ENCODE peak calls at places on chromosomes 5 and 9, in ten cellular contexts. One of them, this sample, is unnamed.

GRCh38 chr9:86550411-86550810 is 196.2 kb upstream of the TUT7 start:
- DNase-seq in nephron progenitor cell: no peak
- DNase-seq in A549: no peak
- DNase-seq in HEK293T: no peak
- DNase-seq in tibial nerve: no peak
- DNase-seq in activated CD4-positive, alpha-beta T cell treated with anti-CD3 and anti-CD28 coated beads for 48 hours: no peak
- DNase-seq in HTR-8/SVneo: no peak
- DNase-seq in IMR-90: no peak
- DNase-seq in AG10803: peak; percentile 95
- DNase-seq in retina: no peak
- DNase-seq in this sample: no peak

GRCh38 chr9:36937346-36937745 is 96.7 kb downstream of the PAX5 start:
- DNase-seq in HTR-8/SVneo: no peak
- DNase-seq in nephron progenitor cell: no peak
- DNase-seq in retina: no peak
- DNase-seq in tibial nerve: no peak
- DNase-seq in AG10803: no peak
- DNase-seq in IMR-90: no peak
- DNase-seq in A549: no peak
- DNase-seq in activated CD4-positive, alpha-beta T cell treated with anti-CD3 and anti-CD28 coated beads for 48 hours: no peak
- DNase-seq in HEK293T: no peak
- DNase-seq in this sample: no peak

GRCh38 chr9:104961238-104961637 is 33.3 kb upstream of the ABCA1 start:
- DNase-seq in A549: peak; percentile 52
- DNase-seq in AG10803: no peak
- DNase-seq in nephron progenitor cell: peak; percentile 12
- DNase-seq in retina: no peak
- DNase-seq in HTR-8/SVneo: peak; percentile 62
- DNase-seq in IMR-90: peak; percentile 83
- DNase-seq in HEK293T: peak; percentile 41
- DNase-seq in tibial nerve: no peak
- DNase-seq in activated CD4-positive, alpha-beta T cell treated with anti-CD3 and anti-CD28 coated beads for 48 hours: peak; percentile 79
- DNase-seq in this sample: peak; percentile 25

GRCh38 chr5:166428264-166428663 is 1863.2 kb upstream of the WWC1 start:
- DNase-seq in tibial nerve: no peak
- DNase-seq in HEK293T: no peak
- DNase-seq in nephron progenitor cell: no peak
- DNase-seq in A549: no peak
- DNase-seq in retina: no peak
- DNase-seq in HTR-8/SVneo: no peak
- DNase-seq in AG10803: no peak
- DNase-seq in activated CD4-positive, alpha-beta T cell treated with anti-CD3 and anti-CD28 coated beads for 48 hours: no peak
- DNase-seq in IMR-90: no peak
- DNase-seq in this sample: no peak

GRCh38 chr9:118674942-118675341 is 694.3 kb downstream of the BRINP1 start:
- DNase-seq in retina: no peak
- DNase-seq in tibial nerve: no peak
- DNase-seq in HTR-8/SVneo: no peak
- DNase-seq in AG10803: no peak
- DNase-seq in nephron progenitor cell: no peak
- DNase-seq in HEK293T: no peak
- DNase-seq in IMR-90: no peak
- DNase-seq in activated CD4-positive, alpha-beta T cell treated with anti-CD3 and anti-CD28 coated beads for 48 hours: no peak
- DNase-seq in A549: no peak
- DNase-seq in this sample: no peak

GRCh38 chr9:116365056-116365471 is 211.5 kb downstream of the PAPPA start:
- DNase-seq in tibial nerve: no peak
- DNase-seq in AG10803: peak; percentile 59
- DNase-seq in IMR-90: peak; percentile 78
- DNase-seq in nephron progenitor cell: no peak
- DNase-seq in HTR-8/SVneo: peak; percentile 59
- DNase-seq in retina: peak; percentile 40
- DNase-seq in HEK293T: peak; percentile 35
- DNase-seq in activated CD4-positive, alpha-beta T cell treated with anti-CD3 and anti-CD28 coated beads for 48 hours: no peak
- DNase-seq in A549: no peak
- DNase-seq in this sample: no peak

GRCh38 chr5:133205649-133206048 is 153.8 kb downstream of the HSPA4 start:
- DNase-seq in IMR-90: peak; percentile 39
- DNase-seq in AG10803: peak; percentile 18
- DNase-seq in retina: no peak
- DNase-seq in nephron progenitor cell: no peak
- DNase-seq in HEK293T: no peak
- DNase-seq in A549: no peak
- DNase-seq in activated CD4-positive, alpha-beta T cell treated with anti-CD3 and anti-CD28 coated beads for 48 hours: no peak
- DNase-seq in tibial nerve: no peak
- DNase-seq in HTR-8/SVneo: no peak
- DNase-seq in this sample: no peak

GRCh38 chr5:30749971-30750370 is 443.5 kb upstream of the CDH6 start:
- DNase-seq in AG10803: peak; percentile 3
- DNase-seq in HTR-8/SVneo: no peak
- DNase-seq in IMR-90: peak; percentile 33
- DNase-seq in activated CD4-positive, alpha-beta T cell treated with anti-CD3 and anti-CD28 coated beads for 48 hours: no peak
- DNase-seq in nephron progenitor cell: no peak
- DNase-seq in tibial nerve: no peak
- DNase-seq in A549: no peak
- DNase-seq in HEK293T: no peak
- DNase-seq in retina: no peak
- DNase-seq in this sample: no peak

GRCh38 chr5:128413356-128413755 is 124.7 kb downstream of the FBN2 start:
- DNase-seq in A549: no peak
- DNase-seq in IMR-90: peak; percentile 42
- DNase-seq in HTR-8/SVneo: no peak
- DNase-seq in retina: no peak
- DNase-seq in nephron progenitor cell: no peak
- DNase-seq in AG10803: no peak
- DNase-seq in HEK293T: no peak
- DNase-seq in tibial nerve: no peak
- DNase-seq in activated CD4-positive, alpha-beta T cell treated with anti-CD3 and anti-CD28 coated beads for 48 hours: no peak
- DNase-seq in this sample: no peak

GRCh38 chr5:78009937-78010527 is 233.9 kb upstream of the TBCA start:
- DNase-seq in HEK293T: no peak
- DNase-seq in nephron progenitor cell: no peak
- DNase-seq in AG10803: peak; percentile 91
- DNase-seq in HTR-8/SVneo: no peak
- DNase-seq in A549: no peak
- DNase-seq in IMR-90: peak; percentile 95
- DNase-seq in activated CD4-positive, alpha-beta T cell treated with anti-CD3 and anti-CD28 coated beads for 48 hours: no peak
- DNase-seq in tibial nerve: no peak
- DNase-seq in retina: no peak
- DNase-seq in this sample: no peak

GRCh38 chr5:96931605-96932004 is 4.3 kb upstream of the LNPEP start:
- DNase-seq in activated CD4-positive, alpha-beta T cell treated with anti-CD3 and anti-CD28 coated beads for 48 hours: no peak
- DNase-seq in HEK293T: no peak
- DNase-seq in retina: no peak
- DNase-seq in IMR-90: no peak
- DNase-seq in nephron progenitor cell: no peak
- DNase-seq in AG10803: no peak
- DNase-seq in A549: no peak
- DNase-seq in tibial nerve: no peak
- DNase-seq in HTR-8/SVneo: no peak
- DNase-seq in this sample: no peak

GRCh38 chr5:72107874-72108199 is 562 bp downstream of the MAP1B start:
- DNase-seq in IMR-90: no peak
- DNase-seq in retina: peak; percentile 86
- DNase-seq in HTR-8/SVneo: no peak
- DNase-seq in activated CD4-positive, alpha-beta T cell treated with anti-CD3 and anti-CD28 coated beads for 48 hours: peak; percentile 19
- DNase-seq in AG10803: no peak
- DNase-seq in A549: peak; percentile 55
- DNase-seq in HEK293T: peak; percentile 32
- DNase-seq in tibial nerve: no peak
- DNase-seq in nephron progenitor cell: peak; percentile 45
- DNase-seq in this sample: peak; percentile 42

GRCh38 chr9:114184071-114184470 is 28.7 kb downstream of the COL27A1 start:
- DNase-seq in AG10803: peak; percentile 24
- DNase-seq in activated CD4-positive, alpha-beta T cell treated with anti-CD3 and anti-CD28 coated beads for 48 hours: no peak
- DNase-seq in IMR-90: peak; percentile 71
- DNase-seq in A549: no peak
- DNase-seq in tibial nerve: no peak
- DNase-seq in HEK293T: no peak
- DNase-seq in retina: no peak
- DNase-seq in nephron progenitor cell: no peak
- DNase-seq in HTR-8/SVneo: no peak
- DNase-seq in this sample: no peak

GRCh38 chr5:173188280-173188679 is 43.9 kb downstream of the BNIP1 start:
- DNase-seq in HTR-8/SVneo: no peak
- DNase-seq in IMR-90: no peak
- DNase-seq in activated CD4-positive, alpha-beta T cell treated with anti-CD3 and anti-CD28 coated beads for 48 hours: no peak
- DNase-seq in tibial nerve: no peak
- DNase-seq in HEK293T: no peak
- DNase-seq in nephron progenitor cell: no peak
- DNase-seq in retina: no peak
- DNase-seq in AG10803: no peak
- DNase-seq in A549: no peak
- DNase-seq in this sample: no peak

GRCh38 chr9:131954299-131954698 is 125.4 kb downstream of the MED27 start:
- DNase-seq in activated CD4-positive, alpha-beta T cell treated with anti-CD3 and anti-CD28 coated beads for 48 hours: no peak
- DNase-seq in HTR-8/SVneo: no peak
- DNase-seq in tibial nerve: no peak
- DNase-seq in A549: peak; percentile 15
- DNase-seq in HEK293T: no peak
- DNase-seq in nephron progenitor cell: no peak
- DNase-seq in IMR-90: no peak
- DNase-seq in retina: no peak
- DNase-seq in AG10803: no peak
- DNase-seq in this sample: peak; percentile 30

GRCh38 chr5:40877371-40877988 is 31.8 kb upstream of the C7 start:
- DNase-seq in AG10803: no peak
- DNase-seq in activated CD4-positive, alpha-beta T cell treated with anti-CD3 and anti-CD28 coated beads for 48 hours: peak; percentile 25
- DNase-seq in HTR-8/SVneo: no peak
- DNase-seq in HEK293T: no peak
- DNase-seq in retina: no peak
- DNase-seq in A549: no peak
- DNase-seq in IMR-90: no peak
- DNase-seq in tibial nerve: no peak
- DNase-seq in nephron progenitor cell: no peak
- DNase-seq in this sample: no peak

GRCh38 chr5:82512025-82512424 is 233.9 kb upstream of the RPS23 start:
- DNase-seq in AG10803: no peak
- DNase-seq in nephron progenitor cell: no peak
- DNase-seq in HTR-8/SVneo: no peak
- DNase-seq in tibial nerve: no peak
- DNase-seq in A549: no peak
- DNase-seq in HEK293T: no peak
- DNase-seq in retina: no peak
- DNase-seq in IMR-90: no peak
- DNase-seq in activated CD4-positive, alpha-beta T cell treated with anti-CD3 and anti-CD28 coated beads for 48 hours: peak; percentile 18
- DNase-seq in this sample: no peak

GRCh38 chr9:119298076-119298853 is 71.0 kb downstream of the BRINP1 start:
- DNase-seq in nephron progenitor cell: no peak
- DNase-seq in IMR-90: no peak
- DNase-seq in tibial nerve: no peak
- DNase-seq in A549: no peak
- DNase-seq in HTR-8/SVneo: no peak
- DNase-seq in AG10803: no peak
- DNase-seq in HEK293T: no peak
- DNase-seq in retina: no peak
- DNase-seq in activated CD4-positive, alpha-beta T cell treated with anti-CD3 and anti-CD28 coated beads for 48 hours: no peak
- DNase-seq in this sample: no peak

GRCh38 chr5:10513501-10514442 is 50.1 kb upstream of the ANKRD33B start:
- DNase-seq in tibial nerve: no peak
- DNase-seq in HTR-8/SVneo: peak; percentile 82
- DNase-seq in AG10803: peak; percentile 96
- DNase-seq in nephron progenitor cell: no peak
- DNase-seq in activated CD4-positive, alpha-beta T cell treated with anti-CD3 and anti-CD28 coated beads for 48 hours: no peak
- DNase-seq in A549: peak; percentile 89
- DNase-seq in retina: no peak
- DNase-seq in HEK293T: no peak
- DNase-seq in IMR-90: peak; percentile 83
- DNase-seq in this sample: peak; percentile 83

GRCh38 chr5:141714542-141715303 is 32.7 kb upstream of the ARAP3 start:
- DNase-seq in tibial nerve: no peak
- DNase-seq in IMR-90: no peak
- DNase-seq in AG10803: no peak
- DNase-seq in retina: no peak
- DNase-seq in HTR-8/SVneo: no peak
- DNase-seq in activated CD4-positive, alpha-beta T cell treated with anti-CD3 and anti-CD28 coated beads for 48 hours: no peak
- DNase-seq in nephron progenitor cell: no peak
- DNase-seq in HEK293T: no peak
- DNase-seq in A549: no peak
- DNase-seq in this sample: no peak

GRCh38 chr5:73701566-73701965 is 75.6 kb downstream of the ARHGEF28 start:
- DNase-seq in tibial nerve: no peak
- DNase-seq in IMR-90: no peak
- DNase-seq in activated CD4-positive, alpha-beta T cell treated with anti-CD3 and anti-CD28 coated beads for 48 hours: no peak
- DNase-seq in AG10803: no peak
- DNase-seq in nephron progenitor cell: no peak
- DNase-seq in HTR-8/SVneo: no peak
- DNase-seq in HEK293T: no peak
- DNase-seq in A549: no peak
- DNase-seq in retina: no peak
- DNase-seq in this sample: no peak

GRCh38 chr9:82894961-82895902 is 167.7 kb downstream of the RASEF start:
- DNase-seq in HEK293T: peak; percentile 24
- DNase-seq in activated CD4-positive, alpha-beta T cell treated with anti-CD3 and anti-CD28 coated beads for 48 hours: no peak
- DNase-seq in retina: peak; percentile 52
- DNase-seq in HTR-8/SVneo: no peak
- DNase-seq in IMR-90: no peak
- DNase-seq in A549: no peak
- DNase-seq in AG10803: no peak
- DNase-seq in tibial nerve: no peak
- DNase-seq in nephron progenitor cell: peak; percentile 27
- DNase-seq in this sample: no peak

GRCh38 chr5:132754947-132755346 is 7.7 kb downstream of the CCNI2 start:
- DNase-seq in nephron progenitor cell: no peak
- DNase-seq in HTR-8/SVneo: no peak
- DNase-seq in A549: peak; percentile 29
- DNase-seq in HEK293T: no peak
- DNase-seq in tibial nerve: no peak
- DNase-seq in activated CD4-positive, alpha-beta T cell treated with anti-CD3 and anti-CD28 coated beads for 48 hours: no peak
- DNase-seq in AG10803: peak; percentile 41
- DNase-seq in retina: no peak
- DNase-seq in IMR-90: peak; percentile 51
- DNase-seq in this sample: no peak

GRCh38 chr5:58317808-58318207 is 142.1 kb downstream of the PLK2 start:
- DNase-seq in HTR-8/SVneo: no peak
- DNase-seq in AG10803: peak; percentile 7
- DNase-seq in A549: no peak
- DNase-seq in nephron progenitor cell: no peak
- DNase-seq in tibial nerve: no peak
- DNase-seq in retina: no peak
- DNase-seq in HEK293T: no peak
- DNase-seq in activated CD4-positive, alpha-beta T cell treated with anti-CD3 and anti-CD28 coated beads for 48 hours: no peak
- DNase-seq in IMR-90: peak; percentile 3
- DNase-seq in this sample: no peak

GRCh38 chr9:132627120-132627519 is 42.7 kb downstream of the DDX31 start:
- DNase-seq in IMR-90: no peak
- DNase-seq in nephron progenitor cell: no peak
- DNase-seq in activated CD4-positive, alpha-beta T cell treated with anti-CD3 and anti-CD28 coated beads for 48 hours: no peak
- DNase-seq in HTR-8/SVneo: no peak
- DNase-seq in tibial nerve: no peak
- DNase-seq in retina: no peak
- DNase-seq in A549: peak; percentile 11
- DNase-seq in AG10803: no peak
- DNase-seq in HEK293T: no peak
- DNase-seq in this sample: no peak

GRCh38 chr9:121267689-121268597 is at the start of gene GSN:
- DNase-seq in A549: peak; percentile 62
- DNase-seq in activated CD4-positive, alpha-beta T cell treated with anti-CD3 and anti-CD28 coated beads for 48 hours: peak; percentile 52
- DNase-seq in retina: peak; percentile 72
- DNase-seq in HTR-8/SVneo: no peak
- DNase-seq in AG10803: peak; percentile 66
- DNase-seq in HEK293T: peak; percentile 77
- DNase-seq in IMR-90: peak; percentile 50
- DNase-seq in tibial nerve: peak; percentile 82
- DNase-seq in nephron progenitor cell: peak; percentile 88
- DNase-seq in this sample: peak; percentile 75

GRCh38 chr5:109682383-109682782 is 7.3 kb upstream of the MAN2A1 start:
- DNase-seq in activated CD4-positive, alpha-beta T cell treated with anti-CD3 and anti-CD28 coated beads for 48 hours: no peak
- DNase-seq in AG10803: peak; percentile 50
- DNase-seq in HEK293T: no peak
- DNase-seq in nephron progenitor cell: no peak
- DNase-seq in tibial nerve: no peak
- DNase-seq in HTR-8/SVneo: no peak
- DNase-seq in A549: no peak
- DNase-seq in IMR-90: peak; percentile 19
- DNase-seq in retina: no peak
- DNase-seq in this sample: no peak

GRCh38 chr9:38068866-38069628 is at the start of gene SHB:
- DNase-seq in A549: peak; percentile 71
- DNase-seq in HTR-8/SVneo: peak; percentile 50
- DNase-seq in nephron progenitor cell: peak; percentile 88
- DNase-seq in IMR-90: peak; percentile 33
- DNase-seq in HEK293T: peak; percentile 89
- DNase-seq in retina: peak; percentile 88
- DNase-seq in tibial nerve: peak; percentile 56
- DNase-seq in AG10803: peak; percentile 43
- DNase-seq in activated CD4-positive, alpha-beta T cell treated with anti-CD3 and anti-CD28 coated beads for 48 hours: peak; percentile 82
- DNase-seq in this sample: peak; percentile 83

This sample was measured in WERI-Rb-1.